ENCODE peak calls at places on chromosomes 3 and 15, in ten cellular contexts. T is breast epithelium, K is AG08395, C is NCI-H1105 treated with DMSO at 0.1 percent for 48 hours, B is retinal pigment epithelial cell, O is ovary, P is astrocyte of the spinal cord, Y is HT-29, R is activated gamma-delta T cell, X is GM04504. N is an unnamed sample.

GRCh38 chr3:194043516-194043915 is 92.4 kb upstream of the HES1 start:
- DNase-seq in T (no peak), K (peak), C (no peak), B (no peak), O (no peak), P (peak), Y (no peak), R (no peak), X (no peak), N (no peak)

GRCh38 chr3:98786364-98786930 is 23.3 kb downstream of the ST3GAL6 start:
- DNase-seq in T (no peak), K (peak), C (no peak), B (no peak), O (no peak), P (no peak), Y (no peak), R (no peak), X (no peak), N (no peak)

GRCh38 chr3:74067296-74067695 is 442.6 kb upstream of the PDZRN3 start:
- DNase-seq in T (no peak), K (peak), C (peak), B (no peak), O (no peak), P (peak), Y (no peak), R (no peak), X (peak), N (no peak)

GRCh38 chr3:11558461-11558903 is 85.2 kb downstream of the VGLL4 start:
- DNase-seq in T (no peak), K (no peak), C (no peak), B (no peak), O (no peak), P (no peak), Y (no peak), R (no peak), X (no peak), N (no peak)

GRCh38 chr3:193902557-193903256 is 233.2 kb upstream of the HES1 start:
- DNase-seq in T (no peak), K (no peak), C (no peak), B (no peak), O (no peak), P (no peak), Y (peak), R (no peak), X (no peak), N (no peak)

GRCh38 chr15:63308947-63309346 is 31.5 kb downstream of the APH1B start:
- DNase-seq in T (no peak), K (no peak), C (no peak), B (no peak), O (no peak), P (no peak), Y (peak), R (no peak), X (no peak), N (no peak)

GRCh38 chr3:152299243-152299976 is 30.7 kb downstream of the MBNL1 start:
- DNase-seq in T (no peak), K (no peak), C (no peak), B (no peak), O (no peak), P (no peak), Y (no peak), R (no peak), X (no peak), N (no peak)

GRCh38 chr3:142028174-142028833 is 121.0 kb downstream of the TFDP2 start:
- DNase-seq in T (no peak), K (peak), C (peak), B (peak), O (no peak), P (peak), Y (peak), R (no peak), X (peak), N (no peak)

GRCh38 chr15:57655809-57656208 is 50.7 kb upstream of the POLR2M start:
- DNase-seq in T (no peak), K (no peak), C (no peak), B (no peak), O (no peak), P (no peak), Y (no peak), R (no peak), X (no peak), N (no peak)

GRCh38 chr3:8727793-8728517 is 5.6 kb upstream of the CAV3 start:
- DNase-seq in T (no peak), K (no peak), C (no peak), B (no peak), O (no peak), P (no peak), Y (no peak), R (no peak), X (no peak), N (no peak)

GRCh38 chr3:171994646-171995441 is 44.5 kb upstream of the FNDC3B start:
- DNase-seq in T (no peak), K (peak), C (no peak), B (peak), O (no peak), P (peak), Y (no peak), R (no peak), X (peak), N (no peak)

GRCh38 chr3:191753186-191753585 is 292.2 kb downstream of the PYDC2 start:
- DNase-seq in T (no peak), K (no peak), C (no peak), B (no peak), O (no peak), P (peak), Y (no peak), R (no peak), X (peak), N (no peak)

GRCh38 chr3:172070269-172070668 is 30.9 kb downstream of the FNDC3B start:
- DNase-seq in T (no peak), K (no peak), C (no peak), B (no peak), O (no peak), P (no peak), Y (no peak), R (no peak), X (no peak), N (no peak)

GRCh38 chr15:80606571-80606970 is 88.5 kb upstream of the ABHD17C start:
- DNase-seq in T (no peak), K (no peak), C (no peak), B (no peak), O (no peak), P (no peak), Y (no peak), R (no peak), X (no peak), N (no peak)

GRCh38 chr3:186239321-186239720 is 122.7 kb downstream of the DGKG start:
- DNase-seq in T (no peak), K (no peak), C (peak), B (no peak), O (no peak), P (peak), Y (peak), R (no peak), X (no peak), N (peak)

GRCh38 chr3:127237835-127238234 is 44.9 kb downstream of the PRR23E start:
- DNase-seq in T (no peak), K (no peak), C (no peak), B (no peak), O (no peak), P (no peak), Y (no peak), R (no peak), X (no peak), N (no peak)

GRCh38 chr3:129449279-129450115 is 9.5 kb downstream of the IFT122 start:
- DNase-seq in T (no peak), K (no peak), C (no peak), B (peak), O (no peak), P (peak), Y (no peak), R (no peak), X (no peak), N (no peak)

GRCh38 chr3:53700441-53700840 is 145.8 kb downstream of the CHDH start:
- DNase-seq in T (no peak), K (no peak), C (no peak), B (no peak), O (no peak), P (no peak), Y (no peak), R (no peak), X (no peak), N (no peak)

GRCh38 chr15:57401546-57401945 is 25.2 kb downstream of the CGNL1 start:
- DNase-seq in T (no peak), K (no peak), C (no peak), B (no peak), O (no peak), P (peak), Y (no peak), R (no peak), X (no peak), N (no peak)

GRCh38 chr15:34851751-34852150 is 56.4 kb upstream of the ACTC1 start:
- DNase-seq in T (no peak), K (no peak), C (no peak), B (no peak), O (no peak), P (no peak), Y (no peak), R (no peak), X (no peak), N (no peak)

GRCh38 chr3:60101628-60102027 is 1051.8 kb upstream of the CFAP20DC start:
- DNase-seq in T (no peak), K (no peak), C (no peak), B (no peak), O (no peak), P (no peak), Y (no peak), R (no peak), X (no peak), N (no peak)

GRCh38 chr15:89740137-89740536 is 10.9 kb downstream of the MESP1 start:
- DNase-seq in T (peak), K (peak), C (peak), B (no peak), O (peak), P (peak), Y (peak), R (no peak), X (peak), N (no peak)

GRCh38 chr3:195450731-195451229 is 8.0 kb upstream of the ACAP2 start:
- DNase-seq in T (no peak), K (peak), C (peak), B (no peak), O (peak), P (peak), Y (no peak), R (no peak), X (peak), N (no peak)

GRCh38 chr3:9837701-9838582 is 5.9 kb downstream of the RPUSD3 start:
- DNase-seq in T (no peak), K (no peak), C (no peak), B (no peak), O (no peak), P (no peak), Y (no peak), R (no peak), X (no peak), N (no peak)

GRCh38 chr15:74780523-74780982 is 1.3 kb upstream of the CSK start:
- DNase-seq in T (no peak), K (no peak), C (no peak), B (no peak), O (no peak), P (no peak), Y (no peak), R (no peak), X (no peak), N (no peak)

GRCh38 chr3:192155194-192155593 is 572.1 kb downstream of the FGF12 start:
- DNase-seq in T (no peak), K (no peak), C (no peak), B (no peak), O (no peak), P (no peak), Y (no peak), R (no peak), X (no peak), N (no peak)

GRCh38 chr3:171862993-171863521 is 19.9 kb downstream of the TMEM212 start:
- DNase-seq in T (no peak), K (peak), C (no peak), B (no peak), O (peak), P (peak), Y (no peak), R (no peak), X (no peak), N (no peak)

GRCh38 chr15:92809880-92810361 is 90.2 kb upstream of the CHD2 start:
- DNase-seq in T (peak), K (no peak), C (peak), B (no peak), O (peak), P (peak), Y (peak), R (no peak), X (no peak), N (no peak)

GRCh38 chr3:18062289-18063025 is 320.0 kb upstream of the TBC1D5 start:
- DNase-seq in T (no peak), K (peak), C (no peak), B (no peak), O (no peak), P (peak), Y (no peak), R (no peak), X (peak), N (no peak)

GRCh38 chr3:9978664-9979349 is 7.8 kb downstream of the EMC3 start:
- DNase-seq in T (no peak), K (no peak), C (no peak), B (no peak), O (no peak), P (no peak), Y (no peak), R (no peak), X (no peak), N (no peak)

N was measured in ascending aorta.